ENCODE peak calls at places on chromosomes 16 and 17, in four cellular contexts. J is NCI-H1092, B is substantia nigra, E is psoas muscle. H is an unnamed sample.

GRCh38 chr17:28728364-28729200 is at the start of gene NEK8:
- DNase-seq in J (peak), B (peak), E (peak), H (peak)

GRCh38 chr16:81597079-81597658 is 152.6 kb downstream of the CMIP start:
- DNase-seq in J (no peak), B (no peak), E (no peak), H (peak)

GRCh38 chr16:68492501-68493411 is 44.4 kb upstream of the SMPD3 start:
- DNase-seq in J (peak), B (no peak), E (no peak), H (no peak)

GRCh38 chr17:74441537-74441936 is 9.6 kb downstream of the GPRC5C start:
- DNase-seq in J (no peak), B (no peak), E (peak), H (no peak)

GRCh38 chr17:82496529-82497434 is 22.8 kb upstream of the FOXK2 start:
- DNase-seq in J (peak), B (peak), E (peak), H (peak)

GRCh38 chr16:68062910-68063393 is 22.2 kb upstream of the NFATC3 start:
- DNase-seq in J (no peak), B (no peak), E (no peak), H (no peak)

GRCh38 chr17:18382441-18383078 is 5.0 kb downstream of the EVPLL start:
- DNase-seq in J (no peak), B (no peak), E (peak), H (no peak)

GRCh38 chr17:79258042-79258441 is 183.4 kb downstream of the ENGASE start:
- DNase-seq in J (no peak), B (no peak), E (no peak), H (no peak)

GRCh38 chr17:78142113-78142861 is 3.9 kb upstream of the C17orf99 start:
- DNase-seq in J (no peak), B (no peak), E (no peak), H (no peak)

GRCh38 chr17:39361064-39361463 is 40.4 kb downstream of the FBXL20 start:
- DNase-seq in J (no peak), B (no peak), E (no peak), H (no peak)

GRCh38 chr17:79114455-79115301 is 40.1 kb downstream of the ENGASE start:
- DNase-seq in J (peak), B (no peak), E (peak), H (no peak)

GRCh38 chr16:57600048-57600835 is 28.2 kb upstream of the ADGRG1 start:
- DNase-seq in J (peak), B (no peak), E (peak), H (no peak)

GRCh38 chr17:21463779-21464407 is 87.7 kb downstream of the KCNJ12 start:
- DNase-seq in J (no peak), B (no peak), E (no peak), H (peak)

GRCh38 chr16:85553436-85554113 is 59.5 kb upstream of the GSE1 start:
- DNase-seq in J (peak), B (no peak), E (peak), H (no peak)

GRCh38 chr17:3888343-3889171 is 4.3 kb downstream of the CAMKK1 start:
- DNase-seq in J (peak), B (no peak), E (peak), H (peak)

GRCh38 chr17:8206536-8206935 is 3.8 kb downstream of the AURKB start:
- DNase-seq in J (no peak), B (no peak), E (no peak), H (no peak)

GRCh38 chr16:71995038-71995437 is 5.2 kb downstream of the PKD1L3 start:
- DNase-seq in J (no peak), B (no peak), E (no peak), H (no peak)

GRCh38 chr17:78240012-78240655 is 8.7 kb downstream of the TMEM235 start:
- DNase-seq in J (no peak), B (no peak), E (no peak), H (peak)

GRCh38 chr17:15351925-15352324 is 10.5 kb upstream of the TEKT3 start:
- DNase-seq in J (no peak), B (no peak), E (no peak), H (no peak)

GRCh38 chr16:55508941-55509920 is at the start of gene LPCAT2:
- DNase-seq in J (peak), B (peak), E (peak), H (peak)

GRCh38 chr17:82926081-82926480 is 86.3 kb upstream of the ZNF750 start:
- DNase-seq in J (no peak), B (no peak), E (peak), H (no peak)

GRCh38 chr17:13575466-13575865 is 26.3 kb downstream of the HS3ST3A1 start:
- DNase-seq in J (no peak), B (no peak), E (no peak), H (no peak)

GRCh38 chr16:351804-352520 is 561 bp downstream of the AXIN1 start:
- DNase-seq in J (no peak), B (no peak), E (no peak), H (no peak)

GRCh38 chr16:69123894-69124293 is 8.5 kb downstream of the CHTF8 start:
- DNase-seq in J (peak), B (no peak), E (no peak), H (peak)

GRCh38 chr17:29291163-29291752 is 2.7 kb downstream of the NUFIP2 start:
- DNase-seq in J (peak), B (no peak), E (no peak), H (no peak)

GRCh38 chr17:18324140-18325049 is 9.3 kb downstream of the SMCR8 start:
- DNase-seq in J (no peak), B (no peak), E (no peak), H (no peak)

GRCh38 chr16:30459456-30459855 is 13.1 kb upstream of the ITGAL start:
- DNase-seq in J (no peak), B (no peak), E (no peak), H (no peak)

GRCh38 chr17:9895923-9896322 is 9.1 kb downstream of the RCVRN start:
- DNase-seq in J (no peak), B (no peak), E (no peak), H (no peak)

GRCh38 chr17:76270770-76271668 is 5.9 kb downstream of the UBALD2 start:
- DNase-seq in J (no peak), B (no peak), E (peak), H (no peak)

H was measured in posterior cingulate gyrus.